ENCODE peak calls at places on chromosome 11, in ten cellular contexts. One of them, this sample, is unnamed.

GRCh38 chr11:19632435-19632834 is 80.2 kb upstream of the NAV2 start:
- DNase-seq in MV-4-11: no peak
- DNase-seq in body of pancreas: no peak
- DNase-seq in activated effector memory CD4-positive, alpha-beta T cell treated with anti-CD3 and anti-CD28 coated beads, Interleukin-2, amount 50 U/mL, for 16 hours: no peak
- DNase-seq in AG10803: peak
- DNase-seq in NCI-H2171 treated with DMSO at 0.1 percent for 48 hours: no peak
- DNase-seq in esophagus muscularis mucosa: no peak
- DNase-seq in GM23338: no peak
- DNase-seq in RCC 7860: peak
- DNase-seq in fibroblast of lung: peak
- DNase-seq in this sample: no peak

GRCh38 chr11:111707039-111707690 is 59.0 kb downstream of the PPP2R1B start:
- DNase-seq in MV-4-11: no peak
- DNase-seq in body of pancreas: peak
- DNase-seq in activated effector memory CD4-positive, alpha-beta T cell treated with anti-CD3 and anti-CD28 coated beads, Interleukin-2, amount 50 U/mL, for 16 hours: no peak
- DNase-seq in AG10803: peak
- DNase-seq in NCI-H2171 treated with DMSO at 0.1 percent for 48 hours: no peak
- DNase-seq in esophagus muscularis mucosa: no peak
- DNase-seq in GM23338: no peak
- DNase-seq in RCC 7860: no peak
- DNase-seq in fibroblast of lung: peak
- DNase-seq in this sample: peak

GRCh38 chr11:3225159-3225758 is 6.6 kb upstream of the MRGPRG start:
- DNase-seq in MV-4-11: no peak
- DNase-seq in body of pancreas: no peak
- DNase-seq in activated effector memory CD4-positive, alpha-beta T cell treated with anti-CD3 and anti-CD28 coated beads, Interleukin-2, amount 50 U/mL, for 16 hours: no peak
- DNase-seq in AG10803: no peak
- DNase-seq in NCI-H2171 treated with DMSO at 0.1 percent for 48 hours: no peak
- DNase-seq in esophagus muscularis mucosa: no peak
- DNase-seq in GM23338: no peak
- DNase-seq in RCC 7860: no peak
- DNase-seq in fibroblast of lung: no peak
- DNase-seq in this sample: no peak

GRCh38 chr11:126989942-126990715 is 10.4 kb downstream of the KIRREL3 start:
- DNase-seq in MV-4-11: no peak
- DNase-seq in body of pancreas: peak
- DNase-seq in activated effector memory CD4-positive, alpha-beta T cell treated with anti-CD3 and anti-CD28 coated beads, Interleukin-2, amount 50 U/mL, for 16 hours: peak
- DNase-seq in AG10803: peak
- DNase-seq in NCI-H2171 treated with DMSO at 0.1 percent for 48 hours: peak
- DNase-seq in esophagus muscularis mucosa: no peak
- DNase-seq in GM23338: peak
- DNase-seq in RCC 7860: peak
- DNase-seq in fibroblast of lung: peak
- DNase-seq in this sample: peak

GRCh38 chr11:36149538-36150242 is 139.5 kb downstream of the COMMD9 start:
- DNase-seq in MV-4-11: peak
- DNase-seq in body of pancreas: peak
- DNase-seq in activated effector memory CD4-positive, alpha-beta T cell treated with anti-CD3 and anti-CD28 coated beads, Interleukin-2, amount 50 U/mL, for 16 hours: peak
- DNase-seq in AG10803: peak
- DNase-seq in NCI-H2171 treated with DMSO at 0.1 percent for 48 hours: peak
- DNase-seq in esophagus muscularis mucosa: no peak
- DNase-seq in GM23338: peak
- DNase-seq in RCC 7860: peak
- DNase-seq in fibroblast of lung: peak
- DNase-seq in this sample: peak

GRCh38 chr11:9943346-9944110 is 279.7 kb downstream of the SWAP70 start:
- DNase-seq in MV-4-11: no peak
- DNase-seq in body of pancreas: no peak
- DNase-seq in activated effector memory CD4-positive, alpha-beta T cell treated with anti-CD3 and anti-CD28 coated beads, Interleukin-2, amount 50 U/mL, for 16 hours: no peak
- DNase-seq in AG10803: peak
- DNase-seq in NCI-H2171 treated with DMSO at 0.1 percent for 48 hours: no peak
- DNase-seq in esophagus muscularis mucosa: no peak
- DNase-seq in GM23338: no peak
- DNase-seq in RCC 7860: no peak
- DNase-seq in fibroblast of lung: peak
- DNase-seq in this sample: no peak

GRCh38 chr11:96338910-96339703 is 3.9 kb downstream of the MAML2 start:
- DNase-seq in MV-4-11: peak
- DNase-seq in body of pancreas: no peak
- DNase-seq in activated effector memory CD4-positive, alpha-beta T cell treated with anti-CD3 and anti-CD28 coated beads, Interleukin-2, amount 50 U/mL, for 16 hours: peak
- DNase-seq in AG10803: peak
- DNase-seq in NCI-H2171 treated with DMSO at 0.1 percent for 48 hours: no peak
- DNase-seq in esophagus muscularis mucosa: no peak
- DNase-seq in GM23338: peak
- DNase-seq in RCC 7860: peak
- DNase-seq in fibroblast of lung: peak
- DNase-seq in this sample: no peak

GRCh38 chr11:65851083-65851579 is 6.8 kb downstream of the CFL1 start:
- DNase-seq in MV-4-11: peak
- DNase-seq in body of pancreas: no peak
- DNase-seq in activated effector memory CD4-positive, alpha-beta T cell treated with anti-CD3 and anti-CD28 coated beads, Interleukin-2, amount 50 U/mL, for 16 hours: no peak
- DNase-seq in AG10803: no peak
- DNase-seq in NCI-H2171 treated with DMSO at 0.1 percent for 48 hours: no peak
- DNase-seq in esophagus muscularis mucosa: no peak
- DNase-seq in GM23338: peak
- DNase-seq in RCC 7860: peak
- DNase-seq in fibroblast of lung: no peak
- DNase-seq in this sample: no peak

GRCh38 chr11:223026-223789 is 12.9 kb downstream of the SIRT3 start:
- DNase-seq in MV-4-11: no peak
- DNase-seq in body of pancreas: no peak
- DNase-seq in activated effector memory CD4-positive, alpha-beta T cell treated with anti-CD3 and anti-CD28 coated beads, Interleukin-2, amount 50 U/mL, for 16 hours: peak
- DNase-seq in AG10803: no peak
- DNase-seq in NCI-H2171 treated with DMSO at 0.1 percent for 48 hours: no peak
- DNase-seq in esophagus muscularis mucosa: no peak
- DNase-seq in GM23338: no peak
- DNase-seq in RCC 7860: no peak
- DNase-seq in fibroblast of lung: no peak
- DNase-seq in this sample: no peak

GRCh38 chr11:27471588-27472397 is 797 bp downstream of the LGR4 start:
- DNase-seq in MV-4-11: peak
- DNase-seq in body of pancreas: peak
- DNase-seq in activated effector memory CD4-positive, alpha-beta T cell treated with anti-CD3 and anti-CD28 coated beads, Interleukin-2, amount 50 U/mL, for 16 hours: peak
- DNase-seq in AG10803: no peak
- DNase-seq in NCI-H2171 treated with DMSO at 0.1 percent for 48 hours: peak
- DNase-seq in esophagus muscularis mucosa: no peak
- DNase-seq in GM23338: peak
- DNase-seq in RCC 7860: no peak
- DNase-seq in fibroblast of lung: no peak
- DNase-seq in this sample: peak

GRCh38 chr11:64786308-64786707 is 8.0 kb upstream of the SF1 start:
- DNase-seq in MV-4-11: no peak
- DNase-seq in body of pancreas: peak
- DNase-seq in activated effector memory CD4-positive, alpha-beta T cell treated with anti-CD3 and anti-CD28 coated beads, Interleukin-2, amount 50 U/mL, for 16 hours: peak
- DNase-seq in AG10803: no peak
- DNase-seq in NCI-H2171 treated with DMSO at 0.1 percent for 48 hours: no peak
- DNase-seq in esophagus muscularis mucosa: no peak
- DNase-seq in GM23338: no peak
- DNase-seq in RCC 7860: no peak
- DNase-seq in fibroblast of lung: no peak
- DNase-seq in this sample: no peak

GRCh38 chr11:59053387-59053786 is 32.7 kb upstream of the GLYATL1B start:
- DNase-seq in MV-4-11: peak
- DNase-seq in body of pancreas: peak
- DNase-seq in activated effector memory CD4-positive, alpha-beta T cell treated with anti-CD3 and anti-CD28 coated beads, Interleukin-2, amount 50 U/mL, for 16 hours: peak
- DNase-seq in AG10803: peak
- DNase-seq in NCI-H2171 treated with DMSO at 0.1 percent for 48 hours: no peak
- DNase-seq in esophagus muscularis mucosa: no peak
- DNase-seq in GM23338: peak
- DNase-seq in RCC 7860: no peak
- DNase-seq in fibroblast of lung: peak
- DNase-seq in this sample: peak

GRCh38 chr11:88101881-88102594 is 73.2 kb downstream of the RAB38 start:
- DNase-seq in MV-4-11: no peak
- DNase-seq in body of pancreas: no peak
- DNase-seq in activated effector memory CD4-positive, alpha-beta T cell treated with anti-CD3 and anti-CD28 coated beads, Interleukin-2, amount 50 U/mL, for 16 hours: no peak
- DNase-seq in AG10803: peak
- DNase-seq in NCI-H2171 treated with DMSO at 0.1 percent for 48 hours: no peak
- DNase-seq in esophagus muscularis mucosa: no peak
- DNase-seq in GM23338: no peak
- DNase-seq in RCC 7860: peak
- DNase-seq in fibroblast of lung: no peak
- DNase-seq in this sample: no peak

GRCh38 chr11:118928870-118929495 is 3.3 kb upstream of the BCL9L start:
- DNase-seq in MV-4-11: no peak
- DNase-seq in body of pancreas: peak
- DNase-seq in activated effector memory CD4-positive, alpha-beta T cell treated with anti-CD3 and anti-CD28 coated beads, Interleukin-2, amount 50 U/mL, for 16 hours: peak
- DNase-seq in AG10803: peak
- DNase-seq in NCI-H2171 treated with DMSO at 0.1 percent for 48 hours: peak
- DNase-seq in esophagus muscularis mucosa: no peak
- DNase-seq in GM23338: peak
- DNase-seq in RCC 7860: no peak
- DNase-seq in fibroblast of lung: peak
- DNase-seq in this sample: no peak

GRCh38 chr11:925158-925495 is 543 bp upstream of the AP2A2 start:
- DNase-seq in MV-4-11: no peak
- DNase-seq in body of pancreas: peak
- DNase-seq in activated effector memory CD4-positive, alpha-beta T cell treated with anti-CD3 and anti-CD28 coated beads, Interleukin-2, amount 50 U/mL, for 16 hours: no peak
- DNase-seq in AG10803: no peak
- DNase-seq in NCI-H2171 treated with DMSO at 0.1 percent for 48 hours: no peak
- DNase-seq in esophagus muscularis mucosa: no peak
- DNase-seq in GM23338: peak
- DNase-seq in RCC 7860: no peak
- DNase-seq in fibroblast of lung: no peak
- DNase-seq in this sample: peak

GRCh38 chr11:122440783-122441701 is 214.5 kb upstream of the UBASH3B start:
- DNase-seq in MV-4-11: no peak
- DNase-seq in body of pancreas: peak
- DNase-seq in activated effector memory CD4-positive, alpha-beta T cell treated with anti-CD3 and anti-CD28 coated beads, Interleukin-2, amount 50 U/mL, for 16 hours: no peak
- DNase-seq in AG10803: peak
- DNase-seq in NCI-H2171 treated with DMSO at 0.1 percent for 48 hours: no peak
- DNase-seq in esophagus muscularis mucosa: no peak
- DNase-seq in GM23338: peak
- DNase-seq in RCC 7860: no peak
- DNase-seq in fibroblast of lung: peak
- DNase-seq in this sample: peak

GRCh38 chr11:78253797-78254196 is 65.1 kb downstream of the USP35 start:
- DNase-seq in MV-4-11: no peak
- DNase-seq in body of pancreas: no peak
- DNase-seq in activated effector memory CD4-positive, alpha-beta T cell treated with anti-CD3 and anti-CD28 coated beads, Interleukin-2, amount 50 U/mL, for 16 hours: no peak
- DNase-seq in AG10803: no peak
- DNase-seq in NCI-H2171 treated with DMSO at 0.1 percent for 48 hours: no peak
- DNase-seq in esophagus muscularis mucosa: peak
- DNase-seq in GM23338: no peak
- DNase-seq in RCC 7860: peak
- DNase-seq in fibroblast of lung: peak
- DNase-seq in this sample: no peak

GRCh38 chr11:32079511-32079910 is 11.4 kb upstream of the RCN1 start:
- DNase-seq in MV-4-11: no peak
- DNase-seq in body of pancreas: no peak
- DNase-seq in activated effector memory CD4-positive, alpha-beta T cell treated with anti-CD3 and anti-CD28 coated beads, Interleukin-2, amount 50 U/mL, for 16 hours: no peak
- DNase-seq in AG10803: no peak
- DNase-seq in NCI-H2171 treated with DMSO at 0.1 percent for 48 hours: peak
- DNase-seq in esophagus muscularis mucosa: no peak
- DNase-seq in GM23338: no peak
- DNase-seq in RCC 7860: no peak
- DNase-seq in fibroblast of lung: no peak
- DNase-seq in this sample: no peak

GRCh38 chr11:76810151-76810853 is 27.1 kb downstream of the TSKU start:
- DNase-seq in MV-4-11: peak
- DNase-seq in body of pancreas: peak
- DNase-seq in activated effector memory CD4-positive, alpha-beta T cell treated with anti-CD3 and anti-CD28 coated beads, Interleukin-2, amount 50 U/mL, for 16 hours: no peak
- DNase-seq in AG10803: peak
- DNase-seq in NCI-H2171 treated with DMSO at 0.1 percent for 48 hours: no peak
- DNase-seq in esophagus muscularis mucosa: no peak
- DNase-seq in GM23338: no peak
- DNase-seq in RCC 7860: peak
- DNase-seq in fibroblast of lung: no peak
- DNase-seq in this sample: peak

GRCh38 chr11:61357894-61358239 is 3.8 kb downstream of the CYB561A3 start:
- DNase-seq in MV-4-11: no peak
- DNase-seq in body of pancreas: no peak
- DNase-seq in activated effector memory CD4-positive, alpha-beta T cell treated with anti-CD3 and anti-CD28 coated beads, Interleukin-2, amount 50 U/mL, for 16 hours: no peak
- DNase-seq in AG10803: no peak
- DNase-seq in NCI-H2171 treated with DMSO at 0.1 percent for 48 hours: no peak
- DNase-seq in esophagus muscularis mucosa: no peak
- DNase-seq in GM23338: no peak
- DNase-seq in RCC 7860: no peak
- DNase-seq in fibroblast of lung: no peak
- DNase-seq in this sample: no peak

GRCh38 chr11:70694371-70694770 is 296.0 kb downstream of the CTTN start:
- DNase-seq in MV-4-11: no peak
- DNase-seq in body of pancreas: no peak
- DNase-seq in activated effector memory CD4-positive, alpha-beta T cell treated with anti-CD3 and anti-CD28 coated beads, Interleukin-2, amount 50 U/mL, for 16 hours: no peak
- DNase-seq in AG10803: no peak
- DNase-seq in NCI-H2171 treated with DMSO at 0.1 percent for 48 hours: no peak
- DNase-seq in esophagus muscularis mucosa: no peak
- DNase-seq in GM23338: no peak
- DNase-seq in RCC 7860: no peak
- DNase-seq in fibroblast of lung: no peak
- DNase-seq in this sample: no peak

GRCh38 chr11:23749762-23750430 is 747.0 kb upstream of the LUZP2 start:
- DNase-seq in MV-4-11: no peak
- DNase-seq in body of pancreas: no peak
- DNase-seq in activated effector memory CD4-positive, alpha-beta T cell treated with anti-CD3 and anti-CD28 coated beads, Interleukin-2, amount 50 U/mL, for 16 hours: no peak
- DNase-seq in AG10803: peak
- DNase-seq in NCI-H2171 treated with DMSO at 0.1 percent for 48 hours: no peak
- DNase-seq in esophagus muscularis mucosa: no peak
- DNase-seq in GM23338: no peak
- DNase-seq in RCC 7860: no peak
- DNase-seq in fibroblast of lung: no peak
- DNase-seq in this sample: no peak

GRCh38 chr11:27281740-27282139 is 81.3 kb downstream of the CCDC34 start:
- DNase-seq in MV-4-11: no peak
- DNase-seq in body of pancreas: no peak
- DNase-seq in activated effector memory CD4-positive, alpha-beta T cell treated with anti-CD3 and anti-CD28 coated beads, Interleukin-2, amount 50 U/mL, for 16 hours: no peak
- DNase-seq in AG10803: no peak
- DNase-seq in NCI-H2171 treated with DMSO at 0.1 percent for 48 hours: no peak
- DNase-seq in esophagus muscularis mucosa: no peak
- DNase-seq in GM23338: no peak
- DNase-seq in RCC 7860: no peak
- DNase-seq in fibroblast of lung: no peak
- DNase-seq in this sample: no peak

GRCh38 chr11:112619106-112619505 is 342.1 kb upstream of the NCAM1 start:
- DNase-seq in MV-4-11: no peak
- DNase-seq in body of pancreas: no peak
- DNase-seq in activated effector memory CD4-positive, alpha-beta T cell treated with anti-CD3 and anti-CD28 coated beads, Interleukin-2, amount 50 U/mL, for 16 hours: no peak
- DNase-seq in AG10803: no peak
- DNase-seq in NCI-H2171 treated with DMSO at 0.1 percent for 48 hours: no peak
- DNase-seq in esophagus muscularis mucosa: peak
- DNase-seq in GM23338: no peak
- DNase-seq in RCC 7860: no peak
- DNase-seq in fibroblast of lung: no peak
- DNase-seq in this sample: no peak

GRCh38 chr11:35177370-35177769 is 38.4 kb downstream of the CD44 start:
- DNase-seq in MV-4-11: no peak
- DNase-seq in body of pancreas: no peak
- DNase-seq in activated effector memory CD4-positive, alpha-beta T cell treated with anti-CD3 and anti-CD28 coated beads, Interleukin-2, amount 50 U/mL, for 16 hours: no peak
- DNase-seq in AG10803: no peak
- DNase-seq in NCI-H2171 treated with DMSO at 0.1 percent for 48 hours: no peak
- DNase-seq in esophagus muscularis mucosa: no peak
- DNase-seq in GM23338: no peak
- DNase-seq in RCC 7860: no peak
- DNase-seq in fibroblast of lung: peak
- DNase-seq in this sample: peak

GRCh38 chr11:83007477-83007876 is 64.2 kb downstream of the RAB30 start:
- DNase-seq in MV-4-11: no peak
- DNase-seq in body of pancreas: no peak
- DNase-seq in activated effector memory CD4-positive, alpha-beta T cell treated with anti-CD3 and anti-CD28 coated beads, Interleukin-2, amount 50 U/mL, for 16 hours: no peak
- DNase-seq in AG10803: no peak
- DNase-seq in NCI-H2171 treated with DMSO at 0.1 percent for 48 hours: no peak
- DNase-seq in esophagus muscularis mucosa: no peak
- DNase-seq in GM23338: no peak
- DNase-seq in RCC 7860: no peak
- DNase-seq in fibroblast of lung: no peak
- DNase-seq in this sample: no peak

GRCh38 chr11:22795914-22796313 is 33.7 kb downstream of the SVIP start:
- DNase-seq in MV-4-11: no peak
- DNase-seq in body of pancreas: no peak
- DNase-seq in activated effector memory CD4-positive, alpha-beta T cell treated with anti-CD3 and anti-CD28 coated beads, Interleukin-2, amount 50 U/mL, for 16 hours: no peak
- DNase-seq in AG10803: no peak
- DNase-seq in NCI-H2171 treated with DMSO at 0.1 percent for 48 hours: no peak
- DNase-seq in esophagus muscularis mucosa: no peak
- DNase-seq in GM23338: no peak
- DNase-seq in RCC 7860: peak
- DNase-seq in fibroblast of lung: no peak
- DNase-seq in this sample: no peak

GRCh38 chr11:2528301-2529050 is 83.7 kb downstream of the KCNQ1 start:
- DNase-seq in MV-4-11: no peak
- DNase-seq in body of pancreas: peak
- DNase-seq in activated effector memory CD4-positive, alpha-beta T cell treated with anti-CD3 and anti-CD28 coated beads, Interleukin-2, amount 50 U/mL, for 16 hours: peak
- DNase-seq in AG10803: no peak
- DNase-seq in NCI-H2171 treated with DMSO at 0.1 percent for 48 hours: no peak
- DNase-seq in esophagus muscularis mucosa: no peak
- DNase-seq in GM23338: no peak
- DNase-seq in RCC 7860: no peak
- DNase-seq in fibroblast of lung: no peak
- DNase-seq in this sample: peak

This sample was measured in thyroid gland.